ENCODE peak calls at places on chromosomes 7 and 10, in nine cellular contexts. One of them, this sample, is unnamed.

GRCh38 chr10:5515948-5516761 is 8.6 kb upstream of the CALML3 start:
- DNase-seq in KG1: no peak
- DNase-seq in AG09319: no peak
- DNase-seq in stimulated activated CD4-positive, alpha-beta T cell treated with anti-CD3 and anti-CD28 coated beads, Interleukin-15, amount 100 ng/mL, for 1 hour: no peak
- DNase-seq in AG20443: no peak
- DNase-seq in MM.1S: no peak
- DNase-seq in foreskin fibroblast: no peak
- DNase-seq in GM04503: no peak
- DNase-seq in RWPE1: no peak
- DNase-seq in this sample: no peak

GRCh38 chr10:25142465-25142864 is 32.3 kb upstream of the GPR158 start:
- DNase-seq in GM04503: no peak
- DNase-seq in KG1: no peak
- DNase-seq in stimulated activated CD4-positive, alpha-beta T cell treated with anti-CD3 and anti-CD28 coated beads, Interleukin-15, amount 100 ng/mL, for 1 hour: no peak
- DNase-seq in foreskin fibroblast: no peak
- DNase-seq in RWPE1: no peak
- DNase-seq in AG09319: no peak
- DNase-seq in MM.1S: no peak
- DNase-seq in AG20443: peak; percentile 12
- DNase-seq in this sample: no peak

GRCh38 chr7:77321300-77321699 is 94.8 kb downstream of the GSAP start:
- DNase-seq in GM04503: no peak
- DNase-seq in KG1: no peak
- DNase-seq in stimulated activated CD4-positive, alpha-beta T cell treated with anti-CD3 and anti-CD28 coated beads, Interleukin-15, amount 100 ng/mL, for 1 hour: no peak
- DNase-seq in AG20443: no peak
- DNase-seq in AG09319: peak; percentile 31
- DNase-seq in MM.1S: peak; percentile 18
- DNase-seq in RWPE1: no peak
- DNase-seq in foreskin fibroblast: peak; percentile 79
- DNase-seq in this sample: no peak

GRCh38 chr7:18163091-18163490 is 135.4 kb upstream of the PRPS1L1 start:
- DNase-seq in foreskin fibroblast: no peak
- DNase-seq in MM.1S: no peak
- DNase-seq in stimulated activated CD4-positive, alpha-beta T cell treated with anti-CD3 and anti-CD28 coated beads, Interleukin-15, amount 100 ng/mL, for 1 hour: no peak
- DNase-seq in GM04503: no peak
- DNase-seq in KG1: no peak
- DNase-seq in RWPE1: no peak
- DNase-seq in AG20443: no peak
- DNase-seq in AG09319: no peak
- DNase-seq in this sample: no peak

GRCh38 chr7:963236-964078 is 9.0 kb upstream of the ADAP1 start:
- DNase-seq in AG09319: no peak
- DNase-seq in GM04503: no peak
- DNase-seq in foreskin fibroblast: no peak
- DNase-seq in AG20443: no peak
- DNase-seq in stimulated activated CD4-positive, alpha-beta T cell treated with anti-CD3 and anti-CD28 coated beads, Interleukin-15, amount 100 ng/mL, for 1 hour: no peak
- DNase-seq in MM.1S: no peak
- DNase-seq in RWPE1: no peak
- DNase-seq in KG1: no peak
- DNase-seq in this sample: no peak

GRCh38 chr10:115436999-115437398 is 343.8 kb downstream of the ATRNL1 start:
- DNase-seq in AG20443: no peak
- DNase-seq in GM04503: no peak
- DNase-seq in MM.1S: no peak
- DNase-seq in AG09319: no peak
- DNase-seq in KG1: no peak
- DNase-seq in RWPE1: no peak
- DNase-seq in stimulated activated CD4-positive, alpha-beta T cell treated with anti-CD3 and anti-CD28 coated beads, Interleukin-15, amount 100 ng/mL, for 1 hour: no peak
- DNase-seq in foreskin fibroblast: no peak
- DNase-seq in this sample: no peak

GRCh38 chr7:159113056-159113455 is 31.6 kb downstream of the VIPR2 start:
- DNase-seq in MM.1S: no peak
- DNase-seq in KG1: no peak
- DNase-seq in AG20443: no peak
- DNase-seq in foreskin fibroblast: no peak
- DNase-seq in GM04503: no peak
- DNase-seq in RWPE1: no peak
- DNase-seq in stimulated activated CD4-positive, alpha-beta T cell treated with anti-CD3 and anti-CD28 coated beads, Interleukin-15, amount 100 ng/mL, for 1 hour: no peak
- DNase-seq in AG09319: no peak
- DNase-seq in this sample: no peak

GRCh38 chr10:78176320-78177012 is 142.8 kb downstream of the RPS24 start:
- DNase-seq in RWPE1: no peak
- DNase-seq in MM.1S: no peak
- DNase-seq in AG20443: no peak
- DNase-seq in foreskin fibroblast: no peak
- DNase-seq in stimulated activated CD4-positive, alpha-beta T cell treated with anti-CD3 and anti-CD28 coated beads, Interleukin-15, amount 100 ng/mL, for 1 hour: no peak
- DNase-seq in KG1: no peak
- DNase-seq in GM04503: no peak
- DNase-seq in AG09319: no peak
- DNase-seq in this sample: no peak

GRCh38 chr10:78464856-78465221 is 431.2 kb downstream of the RPS24 start:
- DNase-seq in RWPE1: no peak
- DNase-seq in KG1: no peak
- DNase-seq in GM04503: no peak
- DNase-seq in stimulated activated CD4-positive, alpha-beta T cell treated with anti-CD3 and anti-CD28 coated beads, Interleukin-15, amount 100 ng/mL, for 1 hour: no peak
- DNase-seq in foreskin fibroblast: no peak
- DNase-seq in MM.1S: no peak
- DNase-seq in AG09319: no peak
- DNase-seq in AG20443: no peak
- DNase-seq in this sample: no peak

GRCh38 chr7:76016191-76016947 is 22.0 kb upstream of the TMEM120A start:
- DNase-seq in foreskin fibroblast: no peak
- DNase-seq in MM.1S: no peak
- DNase-seq in RWPE1: no peak
- DNase-seq in AG09319: no peak
- DNase-seq in stimulated activated CD4-positive, alpha-beta T cell treated with anti-CD3 and anti-CD28 coated beads, Interleukin-15, amount 100 ng/mL, for 1 hour: no peak
- DNase-seq in KG1: no peak
- DNase-seq in AG20443: no peak
- DNase-seq in GM04503: no peak
- DNase-seq in this sample: no peak

GRCh38 chr7:138919256-138919655 is 61.9 kb downstream of the KIAA1549 start:
- DNase-seq in AG20443: peak; percentile 38
- DNase-seq in stimulated activated CD4-positive, alpha-beta T cell treated with anti-CD3 and anti-CD28 coated beads, Interleukin-15, amount 100 ng/mL, for 1 hour: no peak
- DNase-seq in AG09319: no peak
- DNase-seq in MM.1S: no peak
- DNase-seq in foreskin fibroblast: peak; percentile 50
- DNase-seq in RWPE1: no peak
- DNase-seq in KG1: no peak
- DNase-seq in GM04503: no peak
- DNase-seq in this sample: no peak

GRCh38 chr7:47584128-47584865 is 2.4 kb upstream of the TNS3 start:
- DNase-seq in stimulated activated CD4-positive, alpha-beta T cell treated with anti-CD3 and anti-CD28 coated beads, Interleukin-15, amount 100 ng/mL, for 1 hour: no peak
- DNase-seq in AG09319: no peak
- DNase-seq in RWPE1: no peak
- DNase-seq in foreskin fibroblast: peak; percentile 14
- DNase-seq in AG20443: peak; percentile 35
- DNase-seq in KG1: no peak
- DNase-seq in GM04503: no peak
- DNase-seq in MM.1S: no peak
- DNase-seq in this sample: no peak

GRCh38 chr7:98643232-98643985 is 26.3 kb downstream of the NPTX2 start:
- DNase-seq in GM04503: no peak
- DNase-seq in AG20443: no peak
- DNase-seq in KG1: no peak
- DNase-seq in RWPE1: no peak
- DNase-seq in AG09319: no peak
- DNase-seq in stimulated activated CD4-positive, alpha-beta T cell treated with anti-CD3 and anti-CD28 coated beads, Interleukin-15, amount 100 ng/mL, for 1 hour: no peak
- DNase-seq in foreskin fibroblast: no peak
- DNase-seq in MM.1S: no peak
- DNase-seq in this sample: no peak

GRCh38 chr7:52764502-52765169 is 270.8 kb upstream of the POM121L12 start:
- DNase-seq in MM.1S: no peak
- DNase-seq in AG20443: no peak
- DNase-seq in GM04503: no peak
- DNase-seq in foreskin fibroblast: no peak
- DNase-seq in stimulated activated CD4-positive, alpha-beta T cell treated with anti-CD3 and anti-CD28 coated beads, Interleukin-15, amount 100 ng/mL, for 1 hour: no peak
- DNase-seq in KG1: no peak
- DNase-seq in AG09319: no peak
- DNase-seq in RWPE1: no peak
- DNase-seq in this sample: no peak

GRCh38 chr10:47456096-47456485 is 27.8 kb downstream of the ANXA8 start:
- DNase-seq in GM04503: no peak
- DNase-seq in foreskin fibroblast: no peak
- DNase-seq in MM.1S: no peak
- DNase-seq in AG09319: no peak
- DNase-seq in KG1: no peak
- DNase-seq in RWPE1: no peak
- DNase-seq in stimulated activated CD4-positive, alpha-beta T cell treated with anti-CD3 and anti-CD28 coated beads, Interleukin-15, amount 100 ng/mL, for 1 hour: no peak
- DNase-seq in AG20443: peak; percentile 2
- DNase-seq in this sample: no peak

GRCh38 chr10:9010093-9010492 is 955.6 kb downstream of the GATA3 start:
- DNase-seq in foreskin fibroblast: no peak
- DNase-seq in AG09319: no peak
- DNase-seq in AG20443: no peak
- DNase-seq in RWPE1: no peak
- DNase-seq in KG1: no peak
- DNase-seq in GM04503: no peak
- DNase-seq in stimulated activated CD4-positive, alpha-beta T cell treated with anti-CD3 and anti-CD28 coated beads, Interleukin-15, amount 100 ng/mL, for 1 hour: no peak
- DNase-seq in MM.1S: no peak
- DNase-seq in this sample: no peak

GRCh38 chr10:43899224-43899959 is 250.7 kb upstream of the ZNF32 start:
- DNase-seq in foreskin fibroblast: peak; percentile 59
- DNase-seq in stimulated activated CD4-positive, alpha-beta T cell treated with anti-CD3 and anti-CD28 coated beads, Interleukin-15, amount 100 ng/mL, for 1 hour: no peak
- DNase-seq in AG20443: no peak
- DNase-seq in AG09319: no peak
- DNase-seq in GM04503: no peak
- DNase-seq in MM.1S: no peak
- DNase-seq in RWPE1: no peak
- DNase-seq in KG1: no peak
- DNase-seq in this sample: no peak

GRCh38 chr7:43756368-43757072 is 2.0 kb upstream of the BLVRA start:
- DNase-seq in KG1: no peak
- DNase-seq in AG20443: peak; percentile 89
- DNase-seq in stimulated activated CD4-positive, alpha-beta T cell treated with anti-CD3 and anti-CD28 coated beads, Interleukin-15, amount 100 ng/mL, for 1 hour: no peak
- DNase-seq in GM04503: peak; percentile 39
- DNase-seq in foreskin fibroblast: peak; percentile 86
- DNase-seq in RWPE1: no peak
- DNase-seq in AG09319: peak; percentile 37
- DNase-seq in MM.1S: peak; percentile 83
- DNase-seq in this sample: no peak

GRCh38 chr7:141866974-141867373 is 25.7 kb upstream of the PRSS37 start:
- DNase-seq in GM04503: no peak
- DNase-seq in AG20443: no peak
- DNase-seq in stimulated activated CD4-positive, alpha-beta T cell treated with anti-CD3 and anti-CD28 coated beads, Interleukin-15, amount 100 ng/mL, for 1 hour: no peak
- DNase-seq in KG1: no peak
- DNase-seq in RWPE1: no peak
- DNase-seq in foreskin fibroblast: no peak
- DNase-seq in MM.1S: no peak
- DNase-seq in AG09319: no peak
- DNase-seq in this sample: no peak

GRCh38 chr7:105934577-105935185 is 28.4 kb upstream of the CDHR3 start:
- DNase-seq in stimulated activated CD4-positive, alpha-beta T cell treated with anti-CD3 and anti-CD28 coated beads, Interleukin-15, amount 100 ng/mL, for 1 hour: no peak
- DNase-seq in GM04503: no peak
- DNase-seq in AG09319: peak; percentile 47
- DNase-seq in foreskin fibroblast: peak; percentile 79
- DNase-seq in KG1: no peak
- DNase-seq in MM.1S: peak; percentile 25
- DNase-seq in AG20443: peak; percentile 63
- DNase-seq in RWPE1: peak; percentile 29
- DNase-seq in this sample: no peak

GRCh38 chr7:25360471-25360870 is 132.2 kb upstream of the NPVF start:
- DNase-seq in KG1: no peak
- DNase-seq in RWPE1: no peak
- DNase-seq in foreskin fibroblast: no peak
- DNase-seq in AG20443: no peak
- DNase-seq in GM04503: no peak
- DNase-seq in stimulated activated CD4-positive, alpha-beta T cell treated with anti-CD3 and anti-CD28 coated beads, Interleukin-15, amount 100 ng/mL, for 1 hour: no peak
- DNase-seq in AG09319: no peak
- DNase-seq in MM.1S: no peak
- DNase-seq in this sample: no peak

GRCh38 chr7:43943702-43944187 is 17.5 kb downstream of the UBE2D4 start:
- DNase-seq in MM.1S: no peak
- DNase-seq in stimulated activated CD4-positive, alpha-beta T cell treated with anti-CD3 and anti-CD28 coated beads, Interleukin-15, amount 100 ng/mL, for 1 hour: no peak
- DNase-seq in foreskin fibroblast: no peak
- DNase-seq in KG1: no peak
- DNase-seq in GM04503: no peak
- DNase-seq in AG20443: no peak
- DNase-seq in AG09319: no peak
- DNase-seq in RWPE1: no peak
- DNase-seq in this sample: no peak

GRCh38 chr7:916291-916941 is 38.1 kb downstream of the ADAP1 start:
- DNase-seq in KG1: no peak
- DNase-seq in RWPE1: no peak
- DNase-seq in GM04503: no peak
- DNase-seq in MM.1S: no peak
- DNase-seq in AG20443: no peak
- DNase-seq in foreskin fibroblast: no peak
- DNase-seq in AG09319: no peak
- DNase-seq in stimulated activated CD4-positive, alpha-beta T cell treated with anti-CD3 and anti-CD28 coated beads, Interleukin-15, amount 100 ng/mL, for 1 hour: no peak
- DNase-seq in this sample: no peak

GRCh38 chr7:151250181-151251095 is 1.9 kb upstream of the SMARCD3 start:
- DNase-seq in GM04503: no peak
- DNase-seq in stimulated activated CD4-positive, alpha-beta T cell treated with anti-CD3 and anti-CD28 coated beads, Interleukin-15, amount 100 ng/mL, for 1 hour: no peak
- DNase-seq in KG1: no peak
- DNase-seq in foreskin fibroblast: no peak
- DNase-seq in AG20443: no peak
- DNase-seq in RWPE1: no peak
- DNase-seq in MM.1S: no peak
- DNase-seq in AG09319: no peak
- DNase-seq in this sample: no peak

GRCh38 chr7:84950836-84951235 is 236.0 kb downstream of the SEMA3D start:
- DNase-seq in MM.1S: no peak
- DNase-seq in AG09319: no peak
- DNase-seq in foreskin fibroblast: peak; percentile 56
- DNase-seq in stimulated activated CD4-positive, alpha-beta T cell treated with anti-CD3 and anti-CD28 coated beads, Interleukin-15, amount 100 ng/mL, for 1 hour: no peak
- DNase-seq in KG1: no peak
- DNase-seq in AG20443: no peak
- DNase-seq in GM04503: no peak
- DNase-seq in RWPE1: no peak
- DNase-seq in this sample: no peak

GRCh38 chr7:155257482-155258232 is 40.0 kb upstream of the INSIG1 start:
- DNase-seq in foreskin fibroblast: peak; percentile 56
- DNase-seq in RWPE1: peak; percentile 12
- DNase-seq in stimulated activated CD4-positive, alpha-beta T cell treated with anti-CD3 and anti-CD28 coated beads, Interleukin-15, amount 100 ng/mL, for 1 hour: no peak
- DNase-seq in AG09319: peak; percentile 73
- DNase-seq in MM.1S: no peak
- DNase-seq in AG20443: peak; percentile 95
- DNase-seq in GM04503: peak; percentile 89
- DNase-seq in KG1: no peak
- DNase-seq in this sample: no peak

GRCh38 chr10:106935978-106936451 is 228.5 kb downstream of the SORCS1 start:
- DNase-seq in AG20443: no peak
- DNase-seq in GM04503: no peak
- DNase-seq in foreskin fibroblast: no peak
- DNase-seq in AG09319: no peak
- DNase-seq in MM.1S: peak; percentile 57
- DNase-seq in stimulated activated CD4-positive, alpha-beta T cell treated with anti-CD3 and anti-CD28 coated beads, Interleukin-15, amount 100 ng/mL, for 1 hour: no peak
- DNase-seq in KG1: peak; percentile 6
- DNase-seq in RWPE1: no peak
- DNase-seq in this sample: no peak

GRCh38 chr10:123583639-123584418 is 82.3 kb upstream of the GPR26 start:
- DNase-seq in stimulated activated CD4-positive, alpha-beta T cell treated with anti-CD3 and anti-CD28 coated beads, Interleukin-15, amount 100 ng/mL, for 1 hour: no peak
- DNase-seq in MM.1S: no peak
- DNase-seq in AG09319: peak; percentile 87
- DNase-seq in AG20443: peak; percentile 94
- DNase-seq in KG1: no peak
- DNase-seq in foreskin fibroblast: peak; percentile 69
- DNase-seq in GM04503: peak; percentile 62
- DNase-seq in RWPE1: peak; percentile 63
- DNase-seq in this sample: no peak

GRCh38 chr10:121721257-121721656 is 123.0 kb upstream of the FGFR2 start:
- DNase-seq in KG1: no peak
- DNase-seq in stimulated activated CD4-positive, alpha-beta T cell treated with anti-CD3 and anti-CD28 coated beads, Interleukin-15, amount 100 ng/mL, for 1 hour: no peak
- DNase-seq in AG20443: no peak
- DNase-seq in AG09319: no peak
- DNase-seq in MM.1S: no peak
- DNase-seq in foreskin fibroblast: no peak
- DNase-seq in RWPE1: no peak
- DNase-seq in GM04503: no peak
- DNase-seq in this sample: no peak